ENCODE peak calls at places on chromosomes 7 and 10, in four cellular contexts. F, N, B and K are unnamed samples.
A peak's percentile ranks its signal among the peaks of the same experiment; 100 is the strongest.

GRCh38 chr7:149615690-149616270 is 118.2 kb upstream of the ZNF746 start:
- DNase-seq in F (no peak), N (no peak), B (no peak), K (no peak)

GRCh38 chr7:19982841-19983835 is 209.7 kb upstream of the TMEM196 start:
- DNase-seq in F (peak; percentile 11), N (peak; percentile 77), B (peak; percentile 53), K (peak; percentile 83)

GRCh38 chr7:107998150-107998549 is 4.8 kb downstream of the LAMB1 start:
- DNase-seq in F (no peak), N (no peak), B (peak; percentile 71), K (no peak)

GRCh38 chr7:2999078-2999500 is 44.6 kb downstream of the CARD11 start:
- DNase-seq in F (no peak), N (peak; percentile 43), B (peak; percentile 9), K (no peak)

GRCh38 chr7:51649-52048 is 140.7 kb upstream of the FAM20C start:
- DNase-seq in F (no peak), N (no peak), B (no peak), K (no peak)

GRCh38 chr7:44086627-44087026 is 4.3 kb upstream of the POLM start:
- DNase-seq in F (no peak), N (no peak), B (no peak), K (no peak)

GRCh38 chr7:28180364-28181147 is at the start of gene JAZF1:
- DNase-seq in F (peak; percentile 48), N (peak; percentile 49), B (no peak), K (no peak)

GRCh38 chr10:70267161-70267933 is 16.5 kb downstream of the NPFFR1 start:
- DNase-seq in F (no peak), N (peak; percentile 87), B (peak; percentile 97), K (peak; percentile 74)

GRCh38 chr7:102320181-102320580 is 33.5 kb downstream of the SH2B2 start:
- DNase-seq in F (no peak), N (no peak), B (no peak), K (no peak)

GRCh38 chr10:29469481-29470354 is 165.1 kb downstream of the SVIL start:
- DNase-seq in F (no peak), N (no peak), B (no peak), K (no peak)

GRCh38 chr7:252981-253380 is 37.0 kb upstream of the FOXL3 start:
- DNase-seq in F (no peak), N (no peak), B (no peak), K (no peak)

GRCh38 chr7:111229181-111229740 is 138.3 kb downstream of the LRRN3 start:
- DNase-seq in F (no peak), N (no peak), B (no peak), K (no peak)

GRCh38 chr7:10070899-10071298 is 902.8 kb upstream of the PHF14 start:
- DNase-seq in F (no peak), N (no peak), B (no peak), K (no peak)

GRCh38 chr7:51732951-51733350 is 416.3 kb upstream of the COBL start:
- DNase-seq in F (no peak), N (no peak), B (no peak), K (peak; percentile 3)

GRCh38 chr10:127908958-127909267 is 2.0 kb downstream of the PTPRE start:
- DNase-seq in F (no peak), N (no peak), B (no peak), K (no peak)

GRCh38 chr7:322708-323111 is 32.7 kb downstream of the FOXL3 start:
- DNase-seq in F (no peak), N (no peak), B (no peak), K (no peak)

GRCh38 chr7:115293628-115294236 is 371.8 kb downstream of the MDFIC start:
- DNase-seq in F (no peak), N (peak; percentile 35), B (peak; percentile 43), K (no peak)

GRCh38 chr10:118925404-118925803 is 104.1 kb upstream of the NANOS1 start:
- DNase-seq in F (no peak), N (no peak), B (no peak), K (no peak)

GRCh38 chr10:116470071-116470470 is 42.4 kb downstream of the PNLIPRP3 start:
- DNase-seq in F (no peak), N (no peak), B (peak; percentile 7), K (no peak)

GRCh38 chr10:121244791-121245190 is 353.5 kb downstream of the FGFR2 start:
- DNase-seq in F (no peak), N (no peak), B (peak; percentile 77), K (peak; percentile 56)

GRCh38 chr10:63837043-63837442 is 315.8 kb downstream of the REEP3 start:
- DNase-seq in F (no peak), N (no peak), B (no peak), K (no peak)

GRCh38 chr10:78406648-78407008 is 373.0 kb downstream of the RPS24 start:
- DNase-seq in F (no peak), N (no peak), B (no peak), K (no peak)

GRCh38 chr10:114821915-114822770 is 563 bp downstream of the FHIP2A start:
- DNase-seq in F (peak; percentile 18), N (peak; percentile 41), B (peak; percentile 22), K (no peak)

GRCh38 chr7:140230862-140231778 is 54.3 kb upstream of the KDM7A start:
- DNase-seq in F (peak; percentile 45), N (peak; percentile 30), B (peak; percentile 62), K (no peak)
- TF ChIP-seq CTCF in F (no peak), N (no peak), B (peak; percentile 40), K (no peak)

GRCh38 chr7:78377532-78377931 is 579.0 kb downstream of the PHTF2 start:
- DNase-seq in F (no peak), N (no peak), B (no peak), K (no peak)
- TF ChIP-seq CTCF in F (peak; percentile 34), N (no peak), B (no peak), K (no peak)

GRCh38 chr7:4525884-4526283 is 156.2 kb upstream of the FOXK1 start:
- DNase-seq in F (no peak), N (no peak), B (no peak), K (no peak)

GRCh38 chr7:4519819-4520520 is 162.1 kb upstream of the FOXK1 start:
- DNase-seq in F (no peak), N (no peak), B (peak; percentile 69), K (no peak)

GRCh38 chr7:4523873-4524272 is 158.2 kb upstream of the FOXK1 start:
- DNase-seq in F (no peak), N (no peak), B (no peak), K (no peak)

GRCh38 chr7:4527988-4528641 is 154.0 kb upstream of the FOXK1 start:
- DNase-seq in F (no peak), N (no peak), B (no peak), K (no peak)

GRCh38 chr7:4523219-4523618 is 158.9 kb upstream of the FOXK1 start:
- DNase-seq in F (no peak), N (no peak), B (no peak), K (no peak)
- TF ChIP-seq CTCF in F (no peak), N (no peak), B (no peak), K (no peak)

GRCh38 chr10:106609867-106610266 is 554.6 kb downstream of the SORCS1 start:
- DNase-seq in F (no peak), N (peak; percentile 10), B (no peak), K (no peak)
- TF ChIP-seq CTCF in F (peak; percentile 46), N (peak; percentile 27), B (peak; percentile 32), K (peak; percentile 21)

DNA sequence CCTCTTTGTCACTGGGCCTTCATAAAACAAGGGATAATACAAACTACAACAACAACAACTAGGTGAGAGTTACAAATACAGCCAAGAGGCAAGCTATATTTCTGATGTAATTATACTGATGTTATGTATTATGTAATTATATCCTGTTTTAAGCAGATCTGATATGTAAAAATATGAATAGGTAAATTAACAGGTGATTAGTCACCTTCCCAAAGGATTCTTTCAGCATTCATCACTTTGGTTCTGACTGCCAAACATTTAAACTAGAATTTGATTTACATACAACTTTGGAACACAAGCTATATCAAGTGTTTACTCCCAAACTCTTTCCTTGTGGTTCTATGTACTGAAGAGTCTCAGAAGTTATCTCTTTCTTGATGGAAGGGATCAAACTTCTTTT is 53.7 kb downstream of the BEND7 start:
- DNase-seq in F (no peak), N (no peak), B (peak; percentile 82), K (no peak)
- TF ChIP-seq CTCF in F (no peak), N (no peak), B (no peak), K (no peak)

GRCh38 chr7:101154693-101155102 is 422 bp downstream of the AP1S1 start:
- DNase-seq in F (no peak), N (no peak), B (no peak), K (no peak)
- TF ChIP-seq CTCF in F (no peak), N (no peak), B (no peak), K (no peak)

GRCh38 chr10:95791425-95791979 is 35.5 kb downstream of the ENTPD1 start:
- DNase-seq in F (no peak), N (no peak), B (no peak), K (no peak)

GRCh38 chr10:95793401-95794045 is 37.6 kb downstream of the ENTPD1 start:
- DNase-seq in F (no peak), N (no peak), B (no peak), K (no peak)

GRCh38 chr10:95794195-95794594 is 38.2 kb downstream of the ENTPD1 start:
- DNase-seq in F (no peak), N (no peak), B (no peak), K (no peak)

GRCh38 chr10:95792211-95792780 is 36.3 kb downstream of the ENTPD1 start:
- DNase-seq in F (no peak), N (peak; percentile 14), B (no peak), K (no peak)

DNA sequence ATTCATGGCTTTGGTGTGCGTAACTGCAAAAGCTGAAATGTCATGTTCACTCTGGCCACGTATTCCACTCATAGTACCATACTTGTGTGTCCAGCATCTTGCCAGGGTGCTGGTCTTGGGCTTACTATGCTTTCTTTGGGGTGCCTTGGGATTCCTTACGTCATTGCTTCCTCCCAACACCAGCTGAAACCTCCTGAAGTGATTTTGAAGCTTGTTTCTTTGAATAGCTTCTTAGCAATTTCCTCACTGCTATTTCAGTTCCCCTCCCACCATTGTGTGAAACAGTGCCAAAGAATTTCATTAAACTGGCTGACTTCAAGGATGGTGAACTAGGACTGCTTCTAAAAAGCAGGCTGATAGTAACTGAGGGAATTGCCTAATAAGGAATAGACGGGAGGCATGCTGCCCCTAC is 36.9 kb downstream of the ENTPD1 start:
- DNase-seq in F (no peak), N (peak; percentile 98), B (no peak), K (peak; percentile 9)
- TF ChIP-seq CTCF in F (no peak), N (no peak), B (no peak), K (no peak)

GRCh38 chr7:12291870-12292269 is 80.8 kb downstream of the TMEM106B start:
- DNase-seq in F (no peak), N (peak; percentile 12), B (no peak), K (no peak)
- TF ChIP-seq CTCF in F (peak; percentile 25), N (peak; percentile 45), B (peak; percentile 11), K (no peak)